ENCODE peak calls at places on chromosome 14, in four cellular contexts. U is SHP77; B is activated naive CD4-positive, alpha-beta T cell; T is T-helper 9 cell. C is an unnamed sample.

GRCh38 chr14:103561381-103562134 is 899 bp downstream of the BAG5 start:
- DNase-seq in U (no peak), B (no peak), T (peak; percentile 17), C (no peak)

GRCh38 chr14:93941293-93941910 is 14.3 kb downstream of the FAM181A start:
- DNase-seq in T (no peak), U (peak; percentile 32), B (no peak), C (no peak)

GRCh38 chr14:76085358-76085757 is 66.4 kb upstream of the GPATCH2L start:
- DNase-seq in U (no peak), T (no peak), B (no peak), C (no peak)

GRCh38 chr14:101020971-101021370 is 117.4 kb upstream of the RTL1 start:
- DNase-seq in U (no peak), B (no peak), T (no peak), C (no peak)

GRCh38 chr14:104602315-104602932 is 2.1 kb downstream of the TMEM179 start:
- DNase-seq in B (no peak), T (no peak), U (no peak), C (no peak)

GRCh38 chr14:68977137-68977740 is 1.9 kb downstream of the ACTN1 start:
- DNase-seq in B (no peak), U (no peak), T (no peak), C (no peak)

GRCh38 chr14:94499673-94500072 is 9.6 kb downstream of the SERPINA12 start:
- DNase-seq in B (no peak), U (no peak), T (no peak), C (no peak)

GRCh38 chr14:50344831-50345563 is 32.9 kb downstream of the DMAC2L start:
- DNase-seq in T (no peak), U (no peak), B (no peak), C (no peak)

GRCh38 chr14:31340297-31341063 is 79.9 kb downstream of the HEATR5A start:
- DNase-seq in T (no peak), B (no peak), U (no peak), C (no peak)

GRCh38 chr14:38197001-38197760 is 10.5 kb upstream of the SSTR1 start:
- DNase-seq in T (no peak), U (no peak), B (no peak), C (no peak)